ENCODE peak calls at places on chromosomes 12 and 14, in five cellular contexts. U is Caco-2, V is CD14-positive monocyte, Y is A673, F is left lung. Z is an unnamed sample.
A peak's percentile ranks its signal among the peaks of the same experiment; 100 is the strongest.

GRCh38 chr12:78392918-78393317 is 471.7 kb upstream of the SYT1 start:
- DNase-seq in U (no peak), V (no peak), Y (peak; percentile 77), F (no peak), Z (no peak)

GRCh38 chr12:65280306-65280705 is 1.8 kb downstream of the MSRB3 start:
- DNase-seq in U (no peak), V (no peak), Y (no peak), F (no peak), Z (no peak)

GRCh38 chr14:76810953-76811400 is 1.7 kb downstream of the ANGEL1 start:
- DNase-seq in U (peak; percentile 46), V (peak; percentile 57), Y (peak; percentile 50), F (no peak), Z (no peak)

GRCh38 chr14:34059037-34059924 is 108.4 kb upstream of the EGLN3 start:
- DNase-seq in U (peak; percentile 35), V (no peak), Y (no peak), F (no peak), Z (no peak)

GRCh38 chr12:57846285-57846576 is 298 bp downstream of the CTDSP2 start:
- DNase-seq in U (no peak), V (no peak), Y (no peak), F (no peak), Z (no peak)

GRCh38 chr12:94805749-94806148 is 155.4 kb upstream of the TMCC3 start:
- DNase-seq in U (peak; percentile 12), V (no peak), Y (peak; percentile 64), F (no peak), Z (no peak)

GRCh38 chr12:123813349-123813748 is 51.2 kb downstream of the DNAH10 start:
- DNase-seq in U (no peak), V (no peak), Y (peak; percentile 53), F (no peak), Z (no peak)

GRCh38 chr12:100234166-100234565 is 32.7 kb downstream of the DEPDC4 start:
- DNase-seq in U (peak; percentile 54), V (no peak), Y (no peak), F (no peak), Z (no peak)

GRCh38 chr14:25116607-25117006 is 66.7 kb upstream of the STXBP6 start:
- DNase-seq in U (peak; percentile 21), V (no peak), Y (no peak), F (no peak), Z (no peak)

GRCh38 chr12:59649203-59649602 is 53.4 kb downstream of the SLC16A7 start:
- DNase-seq in U (peak; percentile 57), V (no peak), Y (peak; percentile 6), F (no peak), Z (no peak)

GRCh38 chr12:92221916-92222315 is 76.3 kb upstream of the BTG1 start:
- DNase-seq in U (no peak), V (no peak), Y (no peak), F (no peak), Z (no peak)

GRCh38 chr12:93198086-93198485 is 179.6 kb upstream of the NUDT4 start:
- DNase-seq in U (no peak), V (no peak), Y (no peak), F (no peak), Z (no peak)

GRCh38 chr14:91405241-91405721 is 12.3 kb downstream of the CCDC88C start:
- DNase-seq in U (no peak), V (no peak), Y (no peak), F (no peak), Z (no peak)

GRCh38 chr12:130476451-130476850 is 138.8 kb downstream of the PIWIL1 start:
- DNase-seq in U (no peak), V (no peak), Y (no peak), F (no peak), Z (no peak)

GRCh38 chr14:78157855-78158436 is 12.2 kb upstream of the NRXN3 start:
- DNase-seq in U (peak; percentile 50), V (no peak), Y (peak; percentile 45), F (no peak), Z (peak; percentile 60)

GRCh38 chr14:37590096-37590809 is 4.8 kb downstream of the FOXA1 start:
- DNase-seq in U (no peak), V (no peak), Y (no peak), F (no peak), Z (no peak)

GRCh38 chr12:459430-460258 is at the start of gene B4GALNT3:
- DNase-seq in U (peak; percentile 88), V (no peak), Y (peak; percentile 66), F (peak; percentile 58), Z (peak; percentile 75)

GRCh38 chr14:36183402-36183801 is 6.9 kb upstream of the PTCSC3 start:
- DNase-seq in U (no peak), V (no peak), Y (no peak), F (no peak), Z (no peak)

GRCh38 chr12:1553987-1554982 is 40.1 kb downstream of the FBXL14 start:
- DNase-seq in U (no peak), V (no peak), Y (no peak), F (no peak), Z (no peak)

GRCh38 chr12:62738105-62738504 is 196.8 kb downstream of the PPM1H start:
- DNase-seq in U (no peak), V (no peak), Y (no peak), F (no peak), Z (no peak)

GRCh38 chr12:117028254-117028653 is 71.0 kb downstream of the TESC start:
- DNase-seq in U (no peak), V (no peak), Y (no peak), F (no peak), Z (no peak)

GRCh38 chr12:106220561-106220960 is 27.3 kb downstream of the CKAP4 start:
- DNase-seq in U (no peak), V (no peak), Y (no peak), F (no peak), Z (no peak)

GRCh38 chr14:23076785-23077408 is 18.0 kb downstream of the ACIN1 start:
- DNase-seq in U (peak; percentile 55), V (no peak), Y (no peak), F (no peak), Z (no peak)

GRCh38 chr12:95115641-95116040 is 42.2 kb upstream of the NR2C1 start:
- DNase-seq in U (no peak), V (no peak), Y (no peak), F (no peak), Z (no peak)

GRCh38 chr14:51914310-51914709 is 53.9 kb downstream of the GNG2 start:
- DNase-seq in U (no peak), V (no peak), Y (no peak), F (no peak), Z (no peak)

GRCh38 chr12:120024193-120024592 is 35.2 kb downstream of the BICDL1 start:
- DNase-seq in U (no peak), V (no peak), Y (no peak), F (no peak), Z (no peak)
- TF ChIP-seq CTCF in U (no peak), V (no peak), Y (no peak), F (no peak), Z (no peak)

GRCh38 chr14:94671870-94672444 is 59.8 kb downstream of the SERPINA3 start:
- DNase-seq in U (no peak), V (no peak), Y (no peak), F (peak; percentile 16), Z (no peak)
- TF ChIP-seq CTCF in U (no peak), V (no peak), Y (no peak), F (no peak), Z (peak; percentile 48)

GRCh38 chr12:82896979-82897378 is 210.3 kb downstream of the TMTC2 start:
- DNase-seq in U (peak; percentile 12), V (no peak), Y (no peak), F (no peak), Z (no peak)
- TF ChIP-seq CTCF in U (no peak), V (no peak), Y (no peak), F (no peak), Z (no peak)

GRCh38 chr12:127526925-127527324 is 740.0 kb upstream of the TMEM132C start:
- DNase-seq in U (no peak), V (no peak), Y (no peak), F (no peak), Z (no peak)
- TF ChIP-seq CTCF in U (no peak), V (no peak), Y (no peak), F (no peak), Z (peak; percentile 36)

GRCh38 chr14:75578786-75579781 is 664 bp downstream of the FLVCR2 start:
- DNase-seq in U (no peak), V (no peak), Y (no peak), F (peak; percentile 46), Z (peak; percentile 10)
- TF ChIP-seq CTCF in U (peak; percentile 48), V (no peak), Y (peak; percentile 13), F (no peak), Z (peak; percentile 23)